ENCODE peak calls at places on chromosomes 6 and 20, in nine cellular contexts. E, T, K, N, F, Y, P, A and W are unnamed samples.

GRCh38 chr6:3759656-3760245 is 8.2 kb upstream of the PXDC1 start:
- DNase-seq in Y (no peak), F (peak; percentile 49), P (no peak), A (no peak), E (peak; percentile 88), N (no peak), T (no peak), K (no peak), W (no peak)

GRCh38 chr6:31677955-31678354 is 2.9 kb downstream of the LY6G5C start:
- DNase-seq in Y (no peak), A (no peak), P (no peak), K (no peak), N (no peak), F (no peak), E (no peak), T (no peak), W (no peak)

GRCh38 chr6:18183736-18184135 is 28.5 kb downstream of the KDM1B start:
- DNase-seq in A (no peak), N (no peak), F (no peak), P (no peak), K (no peak), T (no peak), E (peak; percentile 57), Y (no peak), W (no peak)

GRCh38 chr20:44309763-44310663 is 989 bp downstream of the FITM2 start:
- DNase-seq in T (no peak), K (no peak), P (no peak), Y (peak; percentile 46), F (peak; percentile 44), N (no peak), E (peak; percentile 85), A (peak; percentile 49), W (no peak)

GRCh38 chr6:71197770-71198169 is 90.8 kb upstream of the OGFRL1 start:
- DNase-seq in A (no peak), Y (no peak), K (no peak), N (no peak), T (no peak), F (peak; percentile 62), E (peak; percentile 81), P (no peak), W (no peak)

GRCh38 chr6:138528137-138528536 is 28.8 kb upstream of the NHSL1 start:
- DNase-seq in P (no peak), F (no peak), E (no peak), A (no peak), N (no peak), T (no peak), K (no peak), Y (no peak), W (no peak)

GRCh38 chr20:33940701-33941100 is 53.0 kb upstream of the RALY start:
- DNase-seq in F (no peak), E (no peak), Y (no peak), P (no peak), T (no peak), A (no peak), N (no peak), K (no peak), W (no peak)

GRCh38 chr20:49872056-49872455 is 43.3 kb downstream of the SPATA2 start:
- DNase-seq in E (no peak), T (no peak), P (no peak), F (no peak), K (no peak), A (no peak), Y (no peak), N (no peak), W (no peak)

GRCh38 chr20:60102665-60103210 is 144.5 kb downstream of the CDH26 start:
- DNase-seq in F (no peak), N (no peak), E (no peak), A (no peak), Y (no peak), T (no peak), K (no peak), P (no peak), W (no peak)

GRCh38 chr6:27720607-27721580 is 191.3 kb downstream of the OR2B2 start:
- DNase-seq in A (no peak), P (peak; percentile 91), T (no peak), F (no peak), N (no peak), E (peak; percentile 62), Y (no peak), K (no peak), W (no peak)

GRCh38 chr20:60352017-60352416 is 393.8 kb downstream of the CDH26 start:
- DNase-seq in N (no peak), P (no peak), K (no peak), F (no peak), A (no peak), E (no peak), T (no peak), Y (no peak), W (no peak)

GRCh38 chr6:85569323-85569722 is 24.3 kb downstream of the SNX14 start:
- DNase-seq in N (no peak), P (no peak), E (peak; percentile 31), A (no peak), F (no peak), K (no peak), Y (no peak), T (no peak), W (no peak)

GRCh38 chr6:151680846-151681425 is 126.5 kb upstream of the ESR1 start:
- DNase-seq in E (no peak), N (no peak), F (no peak), P (no peak), T (no peak), Y (no peak), K (no peak), A (no peak), W (no peak)

GRCh38 chr20:34863421-34863965 is 9.2 kb downstream of the GGT7 start:
- DNase-seq in F (no peak), N (no peak), Y (no peak), P (no peak), K (no peak), T (no peak), E (no peak), A (no peak), W (no peak)

GRCh38 chr6:10373642-10374359 is 41.1 kb downstream of the TFAP2A start:
- DNase-seq in A (no peak), P (peak; percentile 51), N (no peak), F (peak; percentile 47), E (no peak), K (no peak), Y (no peak), T (no peak), W (no peak)

GRCh38 chr6:30727920-30728605 is 7.9 kb downstream of the TUBB start:
- DNase-seq in F (no peak), A (no peak), N (no peak), K (no peak), Y (no peak), P (peak; percentile 63), E (peak; percentile 80), T (no peak), W (no peak)

GRCh38 chr6:41546866-41547798 is 951 bp downstream of the FOXP4 start:
- DNase-seq in F (peak; percentile 67), P (peak; percentile 20), Y (peak; percentile 46), A (peak; percentile 50), T (no peak), E (peak; percentile 57), K (peak; percentile 30), N (peak; percentile 35), W (no peak)

GRCh38 chr6:43497129-43497396 is 13.1 kb downstream of the LRRC73 start:
- DNase-seq in T (no peak), P (no peak), E (no peak), A (no peak), K (no peak), Y (no peak), N (no peak), F (no peak), W (no peak)

GRCh38 chr6:189676-190075 is 102.6 kb upstream of the DUSP22 start:
- DNase-seq in A (no peak), F (no peak), N (no peak), K (no peak), P (no peak), T (no peak), Y (no peak), E (no peak), W (no peak)

GRCh38 chr6:144722925-144723324 is 437.8 kb downstream of the UTRN start:
- DNase-seq in E (no peak), Y (no peak), K (no peak), P (no peak), F (no peak), T (no peak), A (no peak), N (no peak), W (no peak)

GRCh38 chr6:165110871-165111270 is 198.5 kb downstream of the C6orf118 start:
- DNase-seq in K (no peak), F (no peak), P (no peak), E (no peak), A (no peak), Y (no peak), T (no peak), N (no peak), W (no peak)